ENCODE peak calls at places on chromosome 9, in five cellular contexts. K is hippocampal formation; T is stimulated activated CD4-positive, alpha-beta T cell treated with anti-CD3 and anti-CD28 coated beads, TNF-alpha, amount 100 ng/mL, for 24 hours; F is gastrocnemius medialis; J is GM20000. N is an unnamed sample.

GRCh38 chr9:137305788-137306545 is 3.9 kb upstream of the NRARP start:
- DNase-seq in J (no peak), K (no peak), T (no peak), F (no peak), N (no peak)

GRCh38 chr9:100427366-100428263 is 672 bp downstream of the MSANTD3 start:
- DNase-seq in J (no peak), T (no peak), F (peak), K (peak), N (peak)

GRCh38 chr9:95626885-95627558 is 110.3 kb upstream of the PTCH1 start:
- DNase-seq in F (no peak), K (no peak), T (peak), J (no peak), N (no peak)

GRCh38 chr9:77648458-77649108 is 461 bp upstream of the GNA14 start:
- DNase-seq in T (no peak), K (peak), F (no peak), J (no peak), N (no peak)

GRCh38 chr9:35552837-35553236 is 52.2 kb upstream of the TESK1 start:
- DNase-seq in T (no peak), K (no peak), J (no peak), F (no peak), N (no peak)

GRCh38 chr9:4666042-4666699 is at the start of gene SPATA6L:
- DNase-seq in J (peak), K (peak), F (no peak), T (no peak), N (peak)

GRCh38 chr9:113519401-113520108 is 56.0 kb downstream of the RGS3 start:
- DNase-seq in K (no peak), F (no peak), J (no peak), T (no peak), N (no peak)

GRCh38 chr9:104776787-104777186 is 12.9 kb downstream of the NIPSNAP3B start:
- DNase-seq in K (no peak), F (no peak), J (no peak), T (no peak), N (no peak)

GRCh38 chr9:131302244-131303075 is 12.9 kb downstream of the PLPP7 start:
- DNase-seq in J (no peak), T (no peak), F (peak), K (no peak), N (no peak)

GRCh38 chr9:126471084-126471611 is 142.6 kb upstream of the LMX1B start:
- DNase-seq in J (peak), K (no peak), F (peak), T (peak), N (peak)

GRCh38 chr9:93955356-93956182 is 414 bp upstream of the BARX1 start:
- DNase-seq in F (no peak), T (no peak), J (peak), K (no peak), N (no peak)

GRCh38 chr9:15244001-15244441 is 63.0 kb downstream of the TTC39B start:
- DNase-seq in J (no peak), F (no peak), K (no peak), T (no peak), N (no peak)

GRCh38 chr9:134268308-134268724 is 57.9 kb upstream of the RXRA start:
- DNase-seq in T (no peak), K (no peak), J (peak), F (no peak), N (peak)

GRCh38 chr9:94176582-94176981 is 82.5 kb upstream of the ZNF169 start:
- DNase-seq in T (no peak), K (no peak), F (no peak), J (no peak), N (no peak)

GRCh38 chr9:74783408-74783807 is 104.3 kb downstream of the TRPM6 start:
- DNase-seq in K (no peak), J (no peak), T (no peak), F (no peak), N (no peak)

GRCh38 chr9:4740373-4740622 is 704 bp downstream of the AK3 start:
- DNase-seq in F (no peak), T (no peak), J (no peak), K (peak), N (no peak)

GRCh38 chr9:72185561-72185960 is 36.3 kb downstream of the GDA start:
- DNase-seq in J (no peak), K (peak), F (no peak), T (no peak), N (no peak)

GRCh38 chr9:60546406-60546805 is 367.8 kb upstream of the SPATA31A5 start:
- DNase-seq in J (peak), F (no peak), T (no peak), K (no peak), N (no peak)

GRCh38 chr9:98619788-98620187 is 88.9 kb downstream of the GABBR2 start:
- DNase-seq in F (no peak), J (no peak), T (no peak), K (no peak), N (no peak)

GRCh38 chr9:125600194-125600593 is 106.8 kb downstream of the MAPKAP1 start:
- DNase-seq in K (no peak), T (no peak), J (no peak), F (no peak), N (no peak)

GRCh38 chr9:22141906-22142305 is 132.8 kb upstream of the CDKN2B start:
- DNase-seq in T (no peak), K (no peak), J (no peak), F (no peak), N (no peak)

GRCh38 chr9:131627846-131628820 is 82.8 kb downstream of the PRRT1B start:
- DNase-seq in K (no peak), J (no peak), F (peak), T (no peak), N (peak)

GRCh38 chr9:85700330-85700729 is 41.4 kb downstream of the AGTPBP1 start:
- DNase-seq in T (no peak), J (no peak), F (no peak), K (no peak), N (peak)

N was measured in NAMALWA.